ENCODE peak calls at places on chromosomes 16 and 17, in four cellular contexts. Z is epithelial cell of prostate, E is MCF 10A, I is RPMI7951. O is an unnamed sample.

GRCh38 chr17:31148205-31148604 is 53.4 kb downstream of the NF1 start:
- DNase-seq in Z (no peak), E (no peak), I (peak; percentile 23), O (no peak)

GRCh38 chr17:81234940-81235821 is 3.7 kb downstream of the TEPSIN start:
- DNase-seq in Z (no peak), E (no peak), I (no peak), O (no peak)

GRCh38 chr17:58334661-58335060 is 6.1 kb upstream of the TSPOAP1 start:
- DNase-seq in Z (no peak), E (no peak), I (no peak), O (no peak)

GRCh38 chr16:17362191-17362590 is 108.6 kb downstream of the XYLT1 start:
- DNase-seq in Z (no peak), E (no peak), I (no peak), O (no peak)

GRCh38 chr17:20995164-20995872 is 47.5 kb downstream of the USP22 start:
- DNase-seq in Z (no peak), E (no peak), I (no peak), O (no peak)

GRCh38 chr17:62163847-62164246 is 98.8 kb upstream of the MED13 start:
- DNase-seq in Z (no peak), E (no peak), I (no peak), O (no peak)

GRCh38 chr16:20853076-20853597 is 46.8 kb downstream of the REXO5 start:
- DNase-seq in Z (no peak), E (no peak), I (no peak), O (no peak)

GRCh38 chr17:33862772-33863602 is 392.1 kb upstream of the CCL2 start:
- DNase-seq in Z (no peak), E (no peak), I (no peak), O (no peak)

GRCh38 chr16:56657555-56658430 is at the start of gene MT1F:
- DNase-seq in Z (peak; percentile 31), E (peak; percentile 95), I (peak; percentile 63), O (peak; percentile 65)

GRCh38 chr17:64611374-64611773 is 50.7 kb downstream of the SMURF2 start:
- DNase-seq in Z (no peak), E (no peak), I (no peak), O (no peak)

GRCh38 chr16:66344533-66345145 is 21.9 kb upstream of the CDH5 start:
- DNase-seq in Z (no peak), E (peak; percentile 61), I (peak; percentile 43), O (no peak)

GRCh38 chr16:49527621-49528020 is 154.0 kb downstream of the C16orf78 start:
- DNase-seq in Z (no peak), E (no peak), I (no peak), O (no peak)

GRCh38 chr17:43042025-43042424 is 17.0 kb downstream of the RND2 start:
- DNase-seq in Z (no peak), E (no peak), I (no peak), O (no peak)

GRCh38 chr17:15909481-15909991 is 35.4 kb upstream of the ADORA2B start:
- DNase-seq in Z (no peak), E (no peak), I (peak; percentile 49), O (no peak)

GRCh38 chr16:47309581-47310312 is 151.1 kb downstream of the ITFG1 start:
- DNase-seq in Z (no peak), E (no peak), I (no peak), O (no peak)

GRCh38 chr17:58330544-58330996 is 2.0 kb upstream of the TSPOAP1 start:
- DNase-seq in Z (no peak), E (no peak), I (no peak), O (no peak)

GRCh38 chr17:81119223-81120148 is 45.8 kb upstream of the PVALEF start:
- DNase-seq in Z (peak; percentile 85), E (peak; percentile 98), I (peak; percentile 81), O (peak; percentile 93)

GRCh38 chr16:23823475-23824407 is 12.0 kb upstream of the PRKCB start:
- DNase-seq in Z (no peak), E (no peak), I (no peak), O (no peak)

GRCh38 chr17:65408050-65408449 is 153.4 kb downstream of the AXIN2 start:
- DNase-seq in Z (no peak), E (no peak), I (no peak), O (no peak)

GRCh38 chr17:37392024-37392590 is 14.5 kb downstream of the ACACA start:
- DNase-seq in Z (no peak), E (peak; percentile 54), I (peak; percentile 50), O (no peak)

GRCh38 chr16:75238132-75238852 is 13.1 kb downstream of the BCAR1 start:
- DNase-seq in Z (no peak), E (no peak), I (peak; percentile 91), O (no peak)

GRCh38 chr16:56423584-56424403 is 1.6 kb downstream of the AMFR start:
- DNase-seq in Z (no peak), E (no peak), I (no peak), O (no peak)

GRCh38 chr16:69621225-69621624 is 55.5 kb downstream of the NFAT5 start:
- DNase-seq in Z (no peak), E (no peak), I (no peak), O (no peak)

GRCh38 chr17:39098474-39099090 is 52.9 kb downstream of the PLXDC1 start:
- DNase-seq in Z (no peak), E (no peak), I (no peak), O (no peak)

GRCh38 chr16:15779664-15780351 is 77.0 kb downstream of the MYH11 start:
- DNase-seq in Z (no peak), E (no peak), I (no peak), O (no peak)

GRCh38 chr17:44733753-44734152 is 25.0 kb upstream of the ADAM11 start:
- DNase-seq in Z (no peak), E (peak; percentile 16), I (no peak), O (no peak)

GRCh38 chr17:39666601-39667261 is 1.5 kb upstream of the PNMT start:
- DNase-seq in Z (no peak), E (no peak), I (peak; percentile 54), O (no peak)

GRCh38 chr17:79272666-79273219 is 198.1 kb downstream of the ENGASE start:
- DNase-seq in Z (no peak), E (peak; percentile 28), I (no peak), O (peak; percentile 31)

GRCh38 chr17:8954339-8954738 is 11.2 kb downstream of the PIK3R5 start:
- DNase-seq in Z (no peak), E (no peak), I (no peak), O (no peak)

GRCh38 chr17:65514082-65514481 is 47.4 kb downstream of the AXIN2 start:
- DNase-seq in Z (peak; percentile 18), E (peak; percentile 62), I (peak; percentile 73), O (peak; percentile 32)

GRCh38 chr16:11211061-11211976 is 44.7 kb downstream of the SOCS1 start:
- DNase-seq in Z (no peak), E (no peak), I (no peak), O (no peak)

O was measured in foreskin keratinocyte.